ENCODE peak calls at places on chromosomes 16 and 17, in four cellular contexts. W is tibial nerve, J is Peyer's patch, M is heart right ventricle. H is an unnamed sample.

GRCh38 chr17:72890711-72891110 is 201.8 kb downstream of the SLC39A11 start:
- DNase-seq in W (no peak), M (no peak), J (no peak), H (no peak)

GRCh38 chr17:34579017-34579946 is at the start of gene TMEM132E:
- DNase-seq in W (peak; percentile 20), M (peak; percentile 29), J (peak; percentile 54), H (no peak)

GRCh38 chr16:89200850-89201466 is 621 bp upstream of the SLC22A31 start:
- DNase-seq in J (peak; percentile 48), W (no peak), M (no peak), H (no peak)

GRCh38 chr17:44360144-44360533 is 3.5 kb downstream of the FAM171A2 start:
- DNase-seq in J (no peak), M (no peak), W (no peak), H (no peak)

GRCh38 chr16:26175944-26176343 is 484.2 kb downstream of the HS3ST4 start:
- DNase-seq in J (no peak), W (no peak), M (no peak), H (no peak)

GRCh38 chr17:44688675-44689491 is 693 bp downstream of the CCDC43 start:
- DNase-seq in W (no peak), M (no peak), J (no peak), H (no peak)

GRCh38 chr16:5045499-5046115 is 11.9 kb upstream of the NAGPA start:
- DNase-seq in W (no peak), J (peak; percentile 26), M (no peak), H (no peak)

GRCh38 chr17:63181856-63182255 is 215.8 kb downstream of the TANC2 start:
- DNase-seq in J (no peak), W (no peak), M (no peak), H (no peak)

GRCh38 chr17:73707358-73707757 is 63.1 kb upstream of the SDK2 start:
- DNase-seq in W (no peak), J (no peak), M (no peak), H (no peak)

GRCh38 chr16:7231762-7232161 is 100.9 kb upstream of the RBFOX1 start:
- DNase-seq in M (no peak), J (no peak), W (no peak), H (no peak)

DNA sequence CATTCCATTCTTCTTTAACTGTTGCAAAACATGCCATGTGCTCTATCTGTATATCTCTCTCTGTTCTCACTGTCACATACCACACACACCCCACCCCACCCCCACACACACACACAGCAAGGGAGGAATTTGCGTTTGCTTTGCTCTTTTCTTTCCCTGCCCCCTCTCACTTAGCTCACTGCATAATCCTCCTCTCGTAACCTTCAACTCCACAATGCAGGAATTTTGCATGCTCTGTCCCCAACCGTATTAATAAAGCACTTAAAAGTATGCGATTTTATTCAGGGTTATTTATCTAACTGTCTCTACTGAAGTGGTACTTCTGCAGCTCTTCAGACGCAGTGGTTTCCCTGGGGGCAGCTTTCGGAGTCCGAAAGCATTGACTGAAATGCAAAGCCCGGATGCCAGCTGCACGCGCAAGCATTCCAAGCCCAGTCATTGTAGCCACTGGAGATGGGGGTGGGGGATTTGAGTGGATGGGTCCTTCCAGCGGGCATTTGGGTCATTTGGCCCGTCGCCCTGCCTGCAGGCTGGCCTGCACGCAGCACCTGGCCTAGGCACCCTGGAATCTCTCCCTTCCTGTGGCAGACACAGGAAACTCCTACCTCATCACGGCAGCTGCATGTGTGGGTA is 105.3 kb upstream of the RBFOX1 start:
- DNase-seq in W (no peak), J (no peak), M (no peak), H (no peak)
- H3K4me3 ChIP-seq in W (no peak overlapping the region), J (no peak overlapping the region), M (no peak overlapping the region), H (no peak overlapping the region)

DNA sequence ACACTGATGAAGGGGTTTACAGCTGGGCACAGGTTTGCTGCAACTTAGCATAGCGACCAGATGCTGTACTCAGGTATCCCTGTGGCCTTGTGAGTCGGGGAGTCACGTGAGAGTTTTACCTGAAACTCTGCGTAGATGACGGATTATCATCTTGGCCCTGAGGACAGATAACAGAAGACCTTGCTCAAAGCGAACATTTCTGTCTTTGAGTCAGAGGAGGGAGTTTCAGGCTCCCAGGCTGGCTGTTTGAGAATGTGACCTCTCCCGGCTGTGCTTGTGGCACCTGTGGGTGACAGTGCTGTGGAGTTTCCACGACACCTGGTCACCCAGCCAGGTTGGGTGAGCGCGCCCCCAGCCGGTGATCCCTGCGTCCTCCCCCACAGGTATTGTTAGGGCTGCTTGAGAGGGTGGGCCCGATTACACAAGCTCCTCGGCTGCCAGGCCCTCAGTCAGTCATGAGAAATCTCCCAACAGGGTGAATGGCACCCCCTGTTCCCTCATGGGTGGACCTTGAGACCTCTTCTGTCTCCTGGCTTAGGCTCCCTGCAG is 44.4 kb upstream of the CRISPLD2 start:
- DNase-seq in M (no peak), W (no peak), J (no peak), H (no peak)
- H3K27ac ChIP-seq in M (no peak overlapping the region), W (peak overlapping the region; percentile 52), J (no peak overlapping the region), H (no peak overlapping the region)

DNA sequence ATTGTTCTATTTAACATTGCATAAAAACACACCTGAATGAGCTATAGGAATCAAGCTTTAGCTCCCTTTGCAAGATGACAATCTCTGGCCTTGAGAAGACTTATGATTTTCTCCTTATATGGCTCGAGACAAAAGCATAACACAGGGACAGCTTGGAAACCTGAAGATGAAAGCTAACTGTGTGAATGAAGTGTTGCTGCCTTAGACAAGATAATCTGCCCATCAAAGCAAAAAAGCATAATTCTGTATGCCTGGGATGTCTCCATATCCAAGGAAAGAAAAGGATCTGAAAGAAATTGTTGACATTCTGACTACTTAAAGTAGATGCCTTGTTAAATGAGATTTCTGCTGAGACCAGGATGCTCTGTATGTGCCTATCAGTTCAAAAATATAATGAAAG is 526.7 kb upstream of the TOM1L1 start:
- DNase-seq in W (no peak), M (no peak), J (no peak), H (no peak)
- H3K4me3 ChIP-seq in W (no peak overlapping the region), M (no peak overlapping the region), J (no peak overlapping the region), H (no peak overlapping the region)

GRCh38 chr16:50838885-50839284 is 97.0 kb downstream of the CYLD start:
- DNase-seq in W (no peak), M (no peak), J (no peak), H (no peak)
- H3K27ac ChIP-seq in W (no peak overlapping the region), M (no peak overlapping the region), J (no peak overlapping the region), H (no peak overlapping the region)

GRCh38 chr17:352421-353212 is at the start of gene RPH3AL:
- DNase-seq in M (peak; percentile 69), W (no peak), J (peak; percentile 87), H (no peak)
- H3K4me3 ChIP-seq in M (peak within 1 kb of the TSS; percentile 5), W (no peak within 1 kb of the TSS), J (no peak within 1 kb of the TSS), H (no peak within 1 kb of the TSS)

GRCh38 chr17:8576895-8577294 is 53.6 kb downstream of the MYH10 start:
- DNase-seq in J (no peak), M (no peak), W (no peak), H (no peak)
- H3K27ac ChIP-seq in J (no peak overlapping the region), M (no peak overlapping the region), W (no peak overlapping the region), H (no peak overlapping the region)

GRCh38 chr16:56625140-56625942 is at the start of gene MT1E:
- DNase-seq in J (peak; percentile 92), M (peak; percentile 86), W (peak; percentile 42), H (peak; percentile 41)

GRCh38 chr16:56628486-56629035 is 3.0 kb downstream of the MT1E start:
- DNase-seq in J (no peak), M (no peak), W (no peak), H (no peak)

GRCh38 chr16:56626685-56627084 is 1.1 kb downstream of the MT1E start:
- DNase-seq in M (no peak), J (no peak), W (no peak), H (peak; percentile 20)

GRCh38 chr16:56623637-56624036 is 1.9 kb upstream of the MT1E start:
- DNase-seq in J (no peak), W (no peak), M (no peak), H (no peak)

DNA sequence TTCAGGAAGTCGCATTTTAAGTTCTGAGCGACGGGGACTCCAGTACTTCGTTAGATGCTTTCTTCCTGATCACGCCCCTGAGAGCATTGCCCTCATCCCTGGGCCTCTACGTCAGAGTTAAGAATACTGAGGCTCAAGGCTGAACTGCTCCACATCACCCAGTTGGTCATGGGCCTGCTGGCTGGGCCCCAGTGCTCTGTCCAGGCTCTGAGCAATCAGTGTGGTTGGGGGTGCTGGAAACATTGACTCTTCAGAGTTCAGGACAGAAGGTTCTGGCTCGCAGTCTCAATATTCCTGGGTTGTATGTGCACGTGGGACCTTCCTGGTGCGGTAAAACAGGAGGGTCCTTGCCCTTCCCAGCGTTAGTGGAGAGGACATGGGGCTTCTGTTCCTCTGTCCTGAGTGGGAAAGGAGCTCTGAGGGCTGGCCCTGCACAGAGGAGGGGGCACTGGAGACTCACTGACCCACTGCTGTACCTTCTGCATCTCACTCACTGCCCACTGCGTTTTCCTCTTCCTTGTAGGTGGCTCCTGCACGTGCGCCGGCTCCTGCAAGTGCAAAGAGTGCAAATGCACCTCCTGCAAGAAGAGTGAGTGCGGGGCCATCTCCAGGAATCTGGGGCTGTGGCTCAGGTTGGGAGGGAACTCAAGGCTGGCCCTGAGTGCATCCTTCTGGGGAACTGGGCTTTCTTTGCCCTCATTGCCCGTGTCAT is 518 bp downstream of the MT1E start:
- DNase-seq in J (no peak), W (peak; percentile 40), M (peak; percentile 76), H (no peak)
- H3K4me3 ChIP-seq in J (peak overlapping the region; percentile 38), W (peak overlapping the region; percentile 66), M (peak overlapping the region; percentile 64), H (peak overlapping the region; percentile 42)

GRCh38 chr16:81775570-81775969 is 3.5 kb upstream of the PLCG2 start:
- DNase-seq in M (no peak), W (no peak), J (no peak), H (no peak)

GRCh38 chr16:81778231-81778630 is 860 bp upstream of the PLCG2 start:
- DNase-seq in M (no peak), J (no peak), W (no peak), H (no peak)

GRCh38 chr16:81780350-81780749 is 1.3 kb downstream of the PLCG2 start:
- DNase-seq in M (no peak), J (no peak), W (no peak), H (no peak)

GRCh38 chr16:81779540-81780320 is 639 bp downstream of the PLCG2 start:
- DNase-seq in J (peak; percentile 72), W (no peak), M (peak; percentile 25), H (no peak)

DNA sequence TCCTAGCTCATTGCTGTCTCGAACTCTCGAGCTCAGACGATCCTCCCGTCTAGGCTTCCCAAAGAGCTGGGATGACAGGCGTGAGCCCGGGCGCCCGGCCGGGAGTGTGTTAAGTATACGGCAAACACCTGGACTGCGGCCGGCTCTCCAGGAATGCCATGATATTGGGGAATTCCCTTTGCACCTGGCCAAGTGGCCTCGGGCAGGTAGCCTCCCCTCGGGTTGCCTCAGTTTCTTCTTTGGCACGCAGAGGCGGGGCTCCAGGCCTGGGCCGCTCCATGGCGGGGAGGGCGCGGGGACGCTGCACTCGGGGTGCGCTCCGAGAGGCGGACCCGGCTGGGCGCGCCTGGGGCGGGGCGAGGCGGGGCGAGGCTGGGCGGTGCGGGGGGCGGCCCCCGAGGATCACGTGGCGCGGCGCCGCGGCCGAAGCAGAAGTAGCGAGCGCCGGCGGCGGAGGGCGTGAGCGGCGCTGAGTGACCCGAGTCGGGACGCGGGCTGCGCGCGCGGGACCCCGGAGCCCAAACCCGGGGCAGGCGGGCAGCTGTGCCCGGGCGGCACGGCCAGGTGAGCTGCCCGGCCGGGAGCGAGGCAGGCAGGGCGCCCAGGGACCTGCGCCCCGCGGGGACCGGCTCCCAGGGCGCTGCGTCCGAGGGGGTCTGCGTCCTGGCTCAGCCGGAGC is at the start of gene PLCG2:
- DNase-seq in M (peak; percentile 66), J (peak; percentile 93), W (no peak), H (no peak)
- H3K27ac ChIP-seq in M (peak within 1 kb of the TSS; percentile 40), J (peak within 1 kb of the TSS; percentile 75), W (peak within 1 kb of the TSS; percentile 80), H (no peak within 1 kb of the TSS)